ENCODE peak calls at places on chromosomes 7 and 10, in seven cellular contexts. N is left ventricle myocardium superior; O is activated T-cell treated with anti-CD3 and anti-CD28 coated beads, Interleukin-2, amount 50 U/mL, for 4 hours; W is SK-N-SH treated with all-trans-retinoic acid at 6 μM for 48 hours; X is T-helper 17 cell; R is activated CD4-positive, alpha-beta T cell treated with anti-CD3 and anti-CD28 coated beads for 36 hours; G is effector memory CD8-positive, alpha-beta T cell. I is an unnamed sample.

GRCh38 chr10:77605466-77605865 is 32.1 kb downstream of the KCNMA1 start:
- ATAC-seq in N (no peak), O (no peak), X (no peak), W (peak), G (no peak), R (no peak), I (no peak)

GRCh38 chr10:89653410-89653828 is 8.4 kb upstream of the PANK1 start:
- ATAC-seq in R (no peak), N (no peak), G (no peak), W (no peak), O (no peak), X (no peak), I (no peak)

GRCh38 chr10:128068398-128069285 is 57.6 kb downstream of the MKI67 start:
- ATAC-seq in O (no peak), G (no peak), R (no peak), N (no peak), W (no peak), X (no peak), I (no peak)

GRCh38 chr10:119268871-119269506 is 61.6 kb downstream of the GRK5 start:
- ATAC-seq in X (peak), O (peak), W (no peak), N (no peak), R (peak), G (peak), I (no peak)

GRCh38 chr10:121974019-121974534 is 940 bp downstream of the NSMCE4A start:
- ATAC-seq in N (no peak), W (peak), G (no peak), X (peak), R (no peak), O (peak), I (no peak)

GRCh38 chr7:158402471-158402870 is 185.2 kb downstream of the PTPRN2 start:
- ATAC-seq in N (no peak), X (no peak), W (no peak), R (no peak), G (no peak), O (no peak), I (no peak)

GRCh38 chr10:58319599-58319998 is 15.2 kb upstream of the UBE2D1 start:
- ATAC-seq in G (no peak), O (no peak), N (peak), W (no peak), X (no peak), R (no peak), I (no peak)

GRCh38 chr10:53939654-53940053 is 861.4 kb downstream of the PCDH15 start:
- ATAC-seq in O (no peak), N (no peak), W (no peak), R (no peak), X (no peak), G (no peak), I (no peak)

GRCh38 chr10:63430091-63430998 is 35.4 kb downstream of the JMJD1C start:
- ATAC-seq in X (no peak), R (no peak), N (peak), O (no peak), G (no peak), W (peak), I (no peak)

GRCh38 chr10:15690031-15690430 is 29.7 kb downstream of the ITGA8 start:
- ATAC-seq in O (no peak), N (no peak), G (no peak), X (no peak), W (no peak), R (no peak), I (no peak)

GRCh38 chr10:35898722-35899485 is 256.8 kb upstream of the FZD8 start:
- ATAC-seq in G (no peak), R (no peak), W (no peak), O (no peak), N (peak), X (no peak), I (no peak)

GRCh38 chr7:48360574-48360973 is 189.3 kb downstream of the ABCA13 start:
- ATAC-seq in W (no peak), R (no peak), N (no peak), G (no peak), O (no peak), X (no peak), I (no peak)

GRCh38 chr10:35413985-35414861 is 77.9 kb downstream of the CCNY start:
- ATAC-seq in O (peak), N (peak), R (peak), X (no peak), W (no peak), G (peak), I (no peak)

GRCh38 chr7:29793507-29793906 is 12.8 kb upstream of the WIPF3 start:
- ATAC-seq in R (no peak), G (no peak), N (no peak), W (no peak), X (no peak), O (no peak), I (no peak)

GRCh38 chr7:23802720-23803397 is 92.8 kb downstream of the STK31 start:
- ATAC-seq in O (no peak), N (no peak), W (no peak), X (no peak), G (no peak), R (no peak), I (no peak)

GRCh38 chr10:13160934-13161266 is 458 bp upstream of the MCM10 start:
- ATAC-seq in X (peak), N (no peak), O (no peak), G (peak), R (peak), W (peak), I (no peak)

GRCh38 chr10:103120977-103121735 is 71.9 kb downstream of the NT5C2 start:
- ATAC-seq in N (peak), W (no peak), R (no peak), O (no peak), G (no peak), X (no peak), I (peak)

GRCh38 chr7:51144178-51144577 is 172.4 kb downstream of the COBL start:
- ATAC-seq in R (no peak), W (no peak), X (no peak), N (no peak), G (no peak), O (no peak), I (no peak)

GRCh38 chr10:127302343-127302742 is 106.0 kb upstream of the INSYN2A start:
- ATAC-seq in G (no peak), O (no peak), X (no peak), W (no peak), R (no peak), N (no peak), I (no peak)

GRCh38 chr7:43877968-43878864 is 8.9 kb upstream of the MRPS24 start:
- ATAC-seq in X (no peak), R (no peak), W (no peak), N (peak), G (no peak), O (no peak), I (no peak)

GRCh38 chr7:130639391-130639790 is 29.2 kb downstream of the COPG2 start:
- ATAC-seq in W (no peak), X (no peak), O (no peak), N (no peak), R (no peak), G (no peak), I (no peak)

GRCh38 chr10:79084012-79084971 is 15.5 kb downstream of the ZMIZ1 start:
- ATAC-seq in R (peak), W (peak), O (no peak), N (peak), X (peak), G (peak), I (peak)

GRCh38 chr7:4641091-4641666 is 40.9 kb upstream of the FOXK1 start:
- ATAC-seq in O (peak), R (peak), N (peak), G (peak), W (no peak), X (peak), I (no peak)

GRCh38 chr7:134593530-134594392 is 44.9 kb downstream of the AKR1B15 start:
- ATAC-seq in W (peak), O (no peak), R (no peak), G (no peak), N (peak), X (no peak), I (peak)

GRCh38 chr7:20896996-20897395 is 110.3 kb upstream of the SP8 start:
- ATAC-seq in N (no peak), R (no peak), O (no peak), W (no peak), G (no peak), X (no peak), I (no peak)

GRCh38 chr7:83851551-83851950 is 202.6 kb upstream of the SEMA3E start:
- ATAC-seq in G (no peak), R (no peak), W (no peak), N (no peak), O (no peak), X (no peak), I (no peak)

GRCh38 chr7:114715907-114716306 is 206.0 kb upstream of the MDFIC start:
- ATAC-seq in O (peak), X (no peak), W (no peak), G (no peak), N (no peak), R (peak), I (no peak)

GRCh38 chr10:103803941-103804340 is 51.4 kb downstream of the SH3PXD2A start:
- ATAC-seq in R (peak), O (peak), N (no peak), X (peak), G (peak), W (no peak), I (no peak)

GRCh38 chr7:1238363-1239331 is 6.0 kb downstream of the UNCX start:
- ATAC-seq in X (no peak), G (no peak), W (no peak), O (no peak), R (no peak), N (no peak), I (no peak)

GRCh38 chr10:47361293-47361692 is 13.1 kb downstream of the RBP3 start:
- ATAC-seq in R (no peak), X (no peak), O (no peak), G (no peak), W (peak), N (no peak), I (no peak)

GRCh38 chr10:96138102-96138501 is 8.0 kb downstream of the ZNF518A start:
- ATAC-seq in N (no peak), O (peak), R (peak), X (no peak), W (no peak), G (no peak), I (no peak)

GRCh38 chr7:124784879-124785818 is 19.6 kb upstream of the GPR37 start:
- ATAC-seq in O (no peak), W (peak), G (no peak), X (no peak), N (peak), R (peak), I (peak)

GRCh38 chr10:5343561-5343960 is 21.2 kb upstream of the UCN3 start:
- ATAC-seq in W (peak), X (no peak), N (no peak), R (peak), O (no peak), G (no peak), I (no peak)

GRCh38 chr7:116421298-116421697 is 78.2 kb upstream of the CAV2 start:
- ATAC-seq in O (no peak), N (no peak), W (no peak), G (no peak), R (no peak), X (no peak), I (no peak)

GRCh38 chr10:29714096-29714874 is 79.5 kb upstream of the SVIL start:
- ATAC-seq in N (no peak), O (peak), X (no peak), G (no peak), R (peak), W (peak), I (no peak)

GRCh38 chr7:147547252-147547897 is 1043.2 kb upstream of the C7orf33 start:
- ATAC-seq in O (no peak), W (peak), X (no peak), N (no peak), R (no peak), G (no peak), I (no peak)

GRCh38 chr10:77939561-77940001 is 13.0 kb upstream of the DLG5 start:
- ATAC-seq in W (no peak), R (no peak), O (no peak), G (no peak), N (peak), X (no peak), I (peak)

I was measured in gastroesophageal sphincter.